ENCODE peak calls at places on chromosomes 4 and X, in ten cellular contexts. One of them, this sample, is unnamed.

GRCh38 chrX:113492895-113493294 is 652.3 kb upstream of the AMOT start:
- DNase-seq in body of pancreas: no peak
- DNase-seq in hepatocyte: no peak
- DNase-seq in heart left ventricle: no peak
- DNase-seq in right cardiac atrium: no peak
- DNase-seq in CD8-positive, alpha-beta memory T cell: no peak
- DNase-seq in HCT116: no peak
- DNase-seq in heart right ventricle: no peak
- DNase-seq in A549: no peak
- DNase-seq in pancreas: no peak
- DNase-seq in this sample: no peak

GRCh38 chrX:10041383-10041782 is 74.2 kb downstream of the CLDN34 start:
- DNase-seq in body of pancreas: no peak
- DNase-seq in hepatocyte: no peak
- DNase-seq in heart left ventricle: no peak
- DNase-seq in right cardiac atrium: no peak
- DNase-seq in CD8-positive, alpha-beta memory T cell: no peak
- DNase-seq in HCT116: no peak
- DNase-seq in heart right ventricle: no peak
- DNase-seq in A549: no peak
- DNase-seq in pancreas: no peak
- DNase-seq in this sample: no peak

GRCh38 chr4:155582971-155583437 is 83.6 kb upstream of the GUCY1A1 start:
- DNase-seq in body of pancreas: no peak
- DNase-seq in hepatocyte: no peak
- DNase-seq in heart left ventricle: no peak
- DNase-seq in right cardiac atrium: no peak
- DNase-seq in CD8-positive, alpha-beta memory T cell: no peak
- DNase-seq in HCT116: no peak
- DNase-seq in heart right ventricle: no peak
- DNase-seq in A549: no peak
- DNase-seq in pancreas: no peak
- DNase-seq in this sample: peak; percentile 8

GRCh38 chrX:96685205-96686099 is 810 bp downstream of the DIAPH2 start:
- DNase-seq in body of pancreas: peak; percentile 25
- DNase-seq in hepatocyte: peak; percentile 58
- DNase-seq in heart left ventricle: peak; percentile 15
- DNase-seq in right cardiac atrium: peak; percentile 36
- DNase-seq in CD8-positive, alpha-beta memory T cell: peak; percentile 1
- DNase-seq in HCT116: no peak
- DNase-seq in heart right ventricle: peak; percentile 21
- DNase-seq in A549: no peak
- DNase-seq in pancreas: peak; percentile 2
- DNase-seq in this sample: peak; percentile 29

GRCh38 chr4:40992472-40993298 is 221.7 kb downstream of the APBB2 start:
- DNase-seq in body of pancreas: peak; percentile 11
- DNase-seq in hepatocyte: no peak
- DNase-seq in heart left ventricle: no peak
- DNase-seq in right cardiac atrium: peak; percentile 29
- DNase-seq in CD8-positive, alpha-beta memory T cell: no peak
- DNase-seq in HCT116: no peak
- DNase-seq in heart right ventricle: no peak
- DNase-seq in A549: no peak
- DNase-seq in pancreas: no peak
- DNase-seq in this sample: no peak

GRCh38 chrX:150361070-150361776 is 1.9 kb upstream of the MAMLD1 start:
- DNase-seq in body of pancreas: peak; percentile 11
- DNase-seq in hepatocyte: peak; percentile 40
- DNase-seq in heart left ventricle: no peak
- DNase-seq in right cardiac atrium: no peak
- DNase-seq in CD8-positive, alpha-beta memory T cell: peak; percentile 32
- DNase-seq in HCT116: no peak
- DNase-seq in heart right ventricle: peak; percentile 8
- DNase-seq in A549: no peak
- DNase-seq in pancreas: peak; percentile 2
- DNase-seq in this sample: peak; percentile 33

GRCh38 chrX:134202561-134202960 is 34.4 kb upstream of the CCDC160 start:
- DNase-seq in body of pancreas: no peak
- DNase-seq in hepatocyte: no peak
- DNase-seq in heart left ventricle: no peak
- DNase-seq in right cardiac atrium: no peak
- DNase-seq in CD8-positive, alpha-beta memory T cell: no peak
- DNase-seq in HCT116: no peak
- DNase-seq in heart right ventricle: no peak
- DNase-seq in A549: no peak
- DNase-seq in pancreas: no peak
- DNase-seq in this sample: no peak

GRCh38 chr4:46445689-46446339 is 55.9 kb upstream of the GABRA2 start:
- DNase-seq in body of pancreas: no peak
- DNase-seq in hepatocyte: no peak
- DNase-seq in heart left ventricle: no peak
- DNase-seq in right cardiac atrium: no peak
- DNase-seq in CD8-positive, alpha-beta memory T cell: no peak
- DNase-seq in HCT116: no peak
- DNase-seq in heart right ventricle: no peak
- DNase-seq in A549: no peak
- DNase-seq in pancreas: no peak
- DNase-seq in this sample: no peak

GRCh38 chrX:17689971-17690409 is 47.3 kb upstream of the SCML1 start:
- DNase-seq in body of pancreas: peak; percentile 71
- DNase-seq in hepatocyte: peak; percentile 73
- DNase-seq in heart left ventricle: peak; percentile 37
- DNase-seq in right cardiac atrium: no peak
- DNase-seq in CD8-positive, alpha-beta memory T cell: peak; percentile 1
- DNase-seq in HCT116: peak; percentile 16
- DNase-seq in heart right ventricle: no peak
- DNase-seq in A549: peak; percentile 35
- DNase-seq in pancreas: peak; percentile 15
- DNase-seq in this sample: peak; percentile 23

GRCh38 chrX:110046971-110047370 is 44.1 kb downstream of the TMEM164 start:
- DNase-seq in body of pancreas: no peak
- DNase-seq in hepatocyte: no peak
- DNase-seq in heart left ventricle: no peak
- DNase-seq in right cardiac atrium: no peak
- DNase-seq in CD8-positive, alpha-beta memory T cell: no peak
- DNase-seq in HCT116: no peak
- DNase-seq in heart right ventricle: no peak
- DNase-seq in A549: no peak
- DNase-seq in pancreas: no peak
- DNase-seq in this sample: no peak

DNA sequence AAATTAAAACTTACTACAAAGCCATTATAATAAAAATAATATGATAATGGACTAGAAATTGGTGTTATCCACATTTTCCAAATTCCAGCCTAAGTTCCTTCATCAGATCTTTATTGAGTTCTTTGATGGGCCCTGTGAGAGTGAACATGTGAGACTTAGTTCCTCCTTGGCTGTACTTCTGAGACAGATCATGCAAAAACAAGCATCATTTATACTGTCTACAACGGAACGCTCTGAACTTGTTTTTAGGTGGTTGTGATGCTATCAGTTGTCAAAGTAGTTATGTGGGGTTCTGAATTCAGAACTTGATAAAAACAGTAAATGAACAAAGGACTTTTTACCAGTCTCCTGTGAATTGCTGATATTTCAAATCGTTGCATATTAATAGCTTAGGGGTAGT is 48.9 kb downstream of the JADE3 start:
- DNase-seq in body of pancreas: no peak
- DNase-seq in hepatocyte: no peak
- DNase-seq in heart left ventricle: no peak
- DNase-seq in right cardiac atrium: no peak
- DNase-seq in CD8-positive, alpha-beta memory T cell: no peak
- DNase-seq in HCT116: no peak
- DNase-seq in heart right ventricle: no peak
- DNase-seq in A549: no peak
- DNase-seq in pancreas: no peak
- DNase-seq in this sample: no peak
- H3K4me1 ChIP-seq in body of pancreas: peaks cover 35% of the 10 kb centered on the region
- H3K4me1 ChIP-seq in hepatocyte: peaks cover 11% of the 10 kb centered on the region
- H3K4me1 ChIP-seq in heart left ventricle: no peaks in the 10 kb centered on the region
- H3K4me1 ChIP-seq in right cardiac atrium: peaks cover 1% of the 10 kb centered on the region
- H3K4me1 ChIP-seq in CD8-positive, alpha-beta memory T cell: no peaks in the 10 kb centered on the region
- H3K4me1 ChIP-seq in HCT116: peaks cover 14% of the 10 kb centered on the region
- H3K4me1 ChIP-seq in heart right ventricle: no peaks in the 10 kb centered on the region
- H3K4me1 ChIP-seq in A549: peaks cover 21% of the 10 kb centered on the region
- H3K4me1 ChIP-seq in pancreas: peaks cover 4% of the 10 kb centered on the region
- H3K4me1 ChIP-seq in this sample: no peaks in the 10 kb centered on the region

GRCh38 chr4:78799551-78800495 is 23.7 kb downstream of the BMP2K start:
- DNase-seq in body of pancreas: no peak
- DNase-seq in hepatocyte: no peak
- DNase-seq in heart left ventricle: no peak
- DNase-seq in right cardiac atrium: no peak
- DNase-seq in CD8-positive, alpha-beta memory T cell: no peak
- DNase-seq in HCT116: no peak
- DNase-seq in heart right ventricle: no peak
- DNase-seq in A549: no peak
- DNase-seq in pancreas: no peak
- DNase-seq in this sample: no peak
- H3K27ac ChIP-seq in body of pancreas: no peak overlapping the region
- H3K27ac ChIP-seq in hepatocyte: no peak overlapping the region
- H3K27ac ChIP-seq in heart left ventricle: no peak overlapping the region
- H3K27ac ChIP-seq in right cardiac atrium: no peak overlapping the region
- H3K27ac ChIP-seq in CD8-positive, alpha-beta memory T cell: no peak overlapping the region
- H3K27ac ChIP-seq in HCT116: no peak overlapping the region
- H3K27ac ChIP-seq in heart right ventricle: no peak overlapping the region
- H3K27ac ChIP-seq in A549: no peak overlapping the region
- H3K27ac ChIP-seq in pancreas: no peak overlapping the region
- H3K27ac ChIP-seq in this sample: no peak overlapping the region

GRCh38 chrX:37684426-37684825 is 1.2 kb upstream of the XK start:
- DNase-seq in body of pancreas: peak; percentile 72
- DNase-seq in hepatocyte: no peak
- DNase-seq in heart left ventricle: no peak
- DNase-seq in right cardiac atrium: no peak
- DNase-seq in CD8-positive, alpha-beta memory T cell: no peak
- DNase-seq in HCT116: no peak
- DNase-seq in heart right ventricle: no peak
- DNase-seq in A549: no peak
- DNase-seq in pancreas: peak; percentile 50
- DNase-seq in this sample: no peak

GRCh38 chrX:37685452-37686347 is at the start of gene XK:
- DNase-seq in body of pancreas: peak; percentile 65
- DNase-seq in hepatocyte: peak; percentile 49
- DNase-seq in heart left ventricle: peak; percentile 18
- DNase-seq in right cardiac atrium: peak; percentile 46
- DNase-seq in CD8-positive, alpha-beta memory T cell: peak; percentile 4
- DNase-seq in HCT116: peak; percentile 71
- DNase-seq in heart right ventricle: peak; percentile 42
- DNase-seq in A549: peak; percentile 2
- DNase-seq in pancreas: peak; percentile 64
- DNase-seq in this sample: peak; percentile 47

GRCh38 chrX:37686979-37687378 is 1.4 kb downstream of the XK start:
- DNase-seq in body of pancreas: no peak
- DNase-seq in hepatocyte: no peak
- DNase-seq in heart left ventricle: no peak
- DNase-seq in right cardiac atrium: no peak
- DNase-seq in CD8-positive, alpha-beta memory T cell: no peak
- DNase-seq in HCT116: no peak
- DNase-seq in heart right ventricle: no peak
- DNase-seq in A549: no peak
- DNase-seq in pancreas: no peak
- DNase-seq in this sample: no peak

GRCh38 chrX:37684918-37685317 is 673 bp upstream of the XK start:
- DNase-seq in body of pancreas: no peak
- DNase-seq in hepatocyte: no peak
- DNase-seq in heart left ventricle: no peak
- DNase-seq in right cardiac atrium: no peak
- DNase-seq in CD8-positive, alpha-beta memory T cell: no peak
- DNase-seq in HCT116: no peak
- DNase-seq in heart right ventricle: no peak
- DNase-seq in A549: no peak
- DNase-seq in pancreas: no peak
- DNase-seq in this sample: no peak

DNA sequence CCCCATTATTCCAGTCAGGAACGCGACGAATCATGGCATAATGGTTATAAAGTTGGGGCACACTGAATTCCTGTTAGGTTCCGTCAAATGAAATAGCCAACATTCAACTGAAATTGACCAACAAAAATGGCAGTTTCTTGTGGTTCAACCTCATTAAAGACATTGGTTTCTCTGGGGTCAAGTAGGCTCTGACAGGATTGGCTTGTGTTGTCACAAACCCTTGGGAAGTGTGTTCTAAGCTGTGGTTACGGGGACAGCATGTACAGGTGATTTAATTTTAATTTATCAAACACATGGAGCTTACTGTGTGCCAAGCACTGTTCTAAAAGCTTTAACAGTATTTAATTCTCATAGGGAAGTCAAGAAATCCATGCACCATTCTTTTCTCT is 751 bp downstream of the XK start:
- DNase-seq in body of pancreas: no peak
- DNase-seq in hepatocyte: no peak
- DNase-seq in heart left ventricle: no peak
- DNase-seq in right cardiac atrium: no peak
- DNase-seq in CD8-positive, alpha-beta memory T cell: no peak
- DNase-seq in HCT116: no peak
- DNase-seq in heart right ventricle: no peak
- DNase-seq in A549: no peak
- DNase-seq in pancreas: no peak
- DNase-seq in this sample: no peak
- H3K4me3 ChIP-seq in body of pancreas: no peak overlapping the region
- H3K4me3 ChIP-seq in hepatocyte: no peak overlapping the region
- H3K4me3 ChIP-seq in heart left ventricle: peak overlapping the region; percentile 44
- H3K4me3 ChIP-seq in right cardiac atrium: peak overlapping the region; percentile 49
- H3K4me3 ChIP-seq in CD8-positive, alpha-beta memory T cell: no peak overlapping the region
- H3K4me3 ChIP-seq in HCT116: peak overlapping the region; percentile 38
- H3K4me3 ChIP-seq in heart right ventricle: no peak overlapping the region
- H3K4me3 ChIP-seq in A549: peak overlapping the region; percentile 54
- H3K4me3 ChIP-seq in pancreas: peak overlapping the region; percentile 13
- H3K4me3 ChIP-seq in this sample: no peak overlapping the region

GRCh38 chrX:154732421-154733071 is 18.3 kb downstream of the GAB3 start:
- DNase-seq in body of pancreas: no peak
- DNase-seq in hepatocyte: no peak
- DNase-seq in heart left ventricle: no peak
- DNase-seq in right cardiac atrium: no peak
- DNase-seq in CD8-positive, alpha-beta memory T cell: no peak
- DNase-seq in HCT116: no peak
- DNase-seq in heart right ventricle: no peak
- DNase-seq in A549: no peak
- DNase-seq in pancreas: no peak
- DNase-seq in this sample: no peak
- H3K4me1 ChIP-seq in body of pancreas: peaks cover 40% of the 10 kb centered on the region
- H3K4me1 ChIP-seq in hepatocyte: peaks cover 16% of the 10 kb centered on the region
- H3K4me1 ChIP-seq in heart left ventricle: peaks cover 54% of the 10 kb centered on the region
- H3K4me1 ChIP-seq in right cardiac atrium: peaks cover 35% of the 10 kb centered on the region
- H3K4me1 ChIP-seq in CD8-positive, alpha-beta memory T cell: peaks cover 83% of the 10 kb centered on the region
- H3K4me1 ChIP-seq in HCT116: no peaks in the 10 kb centered on the region
- H3K4me1 ChIP-seq in heart right ventricle: peaks cover 85% of the 10 kb centered on the region
- H3K4me1 ChIP-seq in A549: peaks cover 62% of the 10 kb centered on the region
- H3K4me1 ChIP-seq in pancreas: peaks cover 5% of the 10 kb centered on the region
- H3K4me1 ChIP-seq in this sample: peaks cover 90% of the 10 kb centered on the region

GRCh38 chr4:8191136-8191747 is 7.8 kb upstream of the SH3TC1 start:
- DNase-seq in body of pancreas: peak; percentile 79
- DNase-seq in hepatocyte: no peak
- DNase-seq in heart left ventricle: peak; percentile 82
- DNase-seq in right cardiac atrium: peak; percentile 82
- DNase-seq in CD8-positive, alpha-beta memory T cell: no peak
- DNase-seq in HCT116: peak; percentile 69
- DNase-seq in heart right ventricle: peak; percentile 73
- DNase-seq in A549: no peak
- DNase-seq in pancreas: no peak
- DNase-seq in this sample: no peak
- H3K27ac ChIP-seq in body of pancreas: peak overlapping the region; percentile 6
- H3K27ac ChIP-seq in hepatocyte: peak overlapping the region; percentile 23
- H3K27ac ChIP-seq in heart left ventricle: peak overlapping the region; percentile 83
- H3K27ac ChIP-seq in right cardiac atrium: peak overlapping the region; percentile 83
- H3K27ac ChIP-seq in CD8-positive, alpha-beta memory T cell: no peak overlapping the region
- H3K27ac ChIP-seq in HCT116: peak overlapping the region; percentile 97
- H3K27ac ChIP-seq in heart right ventricle: peak overlapping the region; percentile 83
- H3K27ac ChIP-seq in A549: peak overlapping the region; percentile 70
- H3K27ac ChIP-seq in pancreas: no peak overlapping the region
- H3K27ac ChIP-seq in this sample: no peak overlapping the region